ENCODE peak calls at places on chromosomes 2 and 18, in seven cellular contexts. N is lower leg skin, I is WERI-Rb-1, A is gastrocnemius medialis, L is bronchial epithelial cell, G is mammary epithelial cell, J is BE2C. P is an unnamed sample.
A peak's percentile ranks its signal among the peaks of the same experiment; 100 is the strongest.

GRCh38 chr2:36338827-36339145 is 16.8 kb upstream of the CRIM1 start:
- DNase-seq in N (no peak), I (no peak), A (no peak), L (peak; percentile 58), G (no peak), J (no peak), P (no peak)

GRCh38 chr2:173075781-173076556 is at the start of gene MAP3K20:
- DNase-seq in N (peak; percentile 79), I (peak; percentile 75), A (peak; percentile 75), L (peak; percentile 48), G (peak; percentile 65), J (peak; percentile 63), P (no peak)

GRCh38 chr2:124563415-124563814 is 538.3 kb downstream of the CNTNAP5 start:
- DNase-seq in N (no peak), I (no peak), A (no peak), L (peak; percentile 1), G (no peak), J (no peak), P (no peak)

GRCh38 chr2:99975386-99975785 is 167.0 kb downstream of the AFF3 start:
- DNase-seq in N (no peak), I (no peak), A (no peak), L (peak; percentile 87), G (peak; percentile 69), J (no peak), P (no peak)

GRCh38 chr18:36329684-36330434 is 32.3 kb downstream of the FHOD3 start:
- DNase-seq in N (no peak), I (no peak), A (no peak), L (no peak), G (no peak), J (no peak), P (no peak)

GRCh38 chr2:127577503-127577902 is 42.0 kb downstream of the MYO7B start:
- DNase-seq in N (no peak), I (no peak), A (no peak), L (no peak), G (no peak), J (no peak), P (no peak)

GRCh38 chr2:232486558-232487384 is 863 bp downstream of the ECEL1 start:
- DNase-seq in N (no peak), I (no peak), A (no peak), L (no peak), G (no peak), J (peak; percentile 8), P (no peak)

GRCh38 chr2:28164280-28164801 is 228.3 kb upstream of the FOSL2 start:
- DNase-seq in N (no peak), I (no peak), A (peak; percentile 68), L (no peak), G (no peak), J (no peak), P (peak; percentile 80)

GRCh38 chr2:58720033-58720769 is 479.1 kb upstream of the FANCL start:
- DNase-seq in N (no peak), I (no peak), A (no peak), L (no peak), G (no peak), J (no peak), P (no peak)

GRCh38 chr2:153106802-153107477 is 371.6 kb downstream of the RPRM start:
- DNase-seq in N (no peak), I (no peak), A (no peak), L (no peak), G (no peak), J (no peak), P (no peak)

GRCh38 chr2:241545523-241546473 is 12.7 kb upstream of the BOK start:
- DNase-seq in N (no peak), I (no peak), A (no peak), L (no peak), G (no peak), J (no peak), P (no peak)

GRCh38 chr2:238855299-238855698 is 7.4 kb downstream of the TWIST2 start:
- DNase-seq in N (no peak), I (no peak), A (no peak), L (no peak), G (no peak), J (no peak), P (no peak)

GRCh38 chr2:66521459-66521858 is 86.5 kb downstream of the MEIS1 start:
- DNase-seq in N (no peak), I (peak; percentile 58), A (no peak), L (no peak), G (no peak), J (no peak), P (no peak)

GRCh38 chr2:73859721-73860586 is 31.2 kb downstream of the STAMBP start:
- DNase-seq in N (no peak), I (no peak), A (no peak), L (peak; percentile 87), G (peak; percentile 87), J (no peak), P (no peak)

GRCh38 chr2:80102026-80102425 is 202.5 kb downstream of the LRRTM1 start:
- DNase-seq in N (no peak), I (no peak), A (no peak), L (peak; percentile 41), G (no peak), J (no peak), P (no peak)

GRCh38 chr2:126698991-126699390 is 43.0 kb downstream of the GYPC start:
- DNase-seq in N (no peak), I (peak; percentile 38), A (peak; percentile 57), L (no peak), G (no peak), J (no peak), P (no peak)

GRCh38 chr18:56661414-56662101 is 10.4 kb downstream of the WDR7 start:
- DNase-seq in N (no peak), I (no peak), A (no peak), L (no peak), G (no peak), J (no peak), P (no peak)

GRCh38 chr2:62478093-62478580 is 27.9 kb downstream of the TMEM17 start:
- DNase-seq in N (peak; percentile 60), I (no peak), A (no peak), L (peak; percentile 78), G (peak; percentile 16), J (no peak), P (peak; percentile 13)

GRCh38 chr18:12059334-12060181 is 34.1 kb upstream of the ANKRD62 start:
- DNase-seq in N (no peak), I (no peak), A (no peak), L (no peak), G (no peak), J (peak; percentile 40), P (peak; percentile 71)

GRCh38 chr2:220915087-220915486 is 657.0 kb downstream of the EPHA4 start:
- DNase-seq in N (no peak), I (no peak), A (no peak), L (no peak), G (peak; percentile 5), J (no peak), P (no peak)

GRCh38 chr2:11811036-11811654 is 64.7 kb downstream of the LPIN1 start:
- DNase-seq in N (no peak), I (no peak), A (no peak), L (no peak), G (no peak), J (no peak), P (peak; percentile 33)

GRCh38 chr2:28927878-28928277 is 33.4 kb downstream of the WDR43 start:
- DNase-seq in N (no peak), I (no peak), A (no peak), L (peak; percentile 94), G (peak; percentile 90), J (no peak), P (no peak)

GRCh38 chr18:41982942-41983660 is 28.1 kb downstream of the PIK3C3 start:
- DNase-seq in N (no peak), I (no peak), A (no peak), L (peak; percentile 76), G (peak; percentile 34), J (no peak), P (no peak)

DNA sequence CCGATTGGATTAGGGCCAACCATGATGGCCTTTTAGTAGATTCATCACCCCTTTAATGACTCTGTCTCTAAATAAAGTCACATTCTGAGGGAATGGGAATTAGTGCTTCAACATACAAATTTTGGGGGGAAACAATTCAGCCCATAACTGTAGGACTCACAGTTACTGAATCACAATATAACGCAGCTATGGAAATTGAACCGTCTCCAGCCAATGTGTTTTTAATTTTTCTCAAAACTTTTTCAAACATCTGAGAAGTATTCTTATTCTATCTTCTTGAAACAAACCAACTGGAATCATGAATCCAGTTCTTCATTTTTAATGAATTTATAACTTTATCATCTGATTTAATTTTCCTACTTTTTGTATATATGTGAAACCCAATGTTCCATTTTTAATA is 373.1 kb upstream of the SYT4 start:
- DNase-seq in N (no peak), I (no peak), A (no peak), L (no peak), G (no peak), J (no peak), P (no peak)
- TF ChIP-seq CTCF in N (no peak), I (no peak), A (no peak), L (no peak), G (no peak), J (no peak), P (no peak)

GRCh38 chr2:74917702-74918619 is 40.5 kb upstream of the POLE4 start:
- DNase-seq in N (no peak), I (no peak), A (no peak), L (peak; percentile 91), G (peak; percentile 91), J (no peak), P (no peak)

GRCh38 chr2:74922592-74923227 is 35.7 kb upstream of the POLE4 start:
- DNase-seq in N (no peak), I (no peak), A (no peak), L (no peak), G (no peak), J (no peak), P (no peak)

GRCh38 chr2:74916394-74916793 is 42.0 kb upstream of the POLE4 start:
- DNase-seq in N (no peak), I (no peak), A (no peak), L (no peak), G (no peak), J (no peak), P (no peak)

GRCh38 chr2:74921236-74921736 is 37.2 kb upstream of the POLE4 start:
- DNase-seq in N (no peak), I (no peak), A (no peak), L (no peak), G (no peak), J (no peak), P (no peak)

DNA sequence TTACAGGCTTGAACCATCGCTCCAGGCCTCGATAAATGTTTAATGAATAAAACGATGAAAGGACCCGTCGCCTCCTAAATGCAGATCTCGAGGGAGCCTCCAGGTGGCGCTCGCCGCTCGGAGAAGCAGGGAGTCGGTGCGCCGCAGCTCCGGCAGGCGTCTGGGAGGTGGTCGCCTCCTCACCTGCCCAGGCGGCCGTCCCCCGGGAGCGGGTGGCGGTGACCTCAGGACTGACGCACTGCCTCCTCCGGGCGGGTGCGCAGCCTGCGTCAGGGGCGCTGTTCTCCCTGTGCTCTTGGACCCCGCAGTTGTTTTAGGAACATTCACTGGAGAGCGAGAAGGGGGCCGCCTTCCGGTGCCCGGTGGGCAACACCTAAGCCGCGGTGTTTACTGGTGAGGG is 38.6 kb upstream of the POLE4 start:
- DNase-seq in N (no peak), I (peak; percentile 82), A (no peak), L (peak; percentile 21), G (peak; percentile 26), J (peak; percentile 69), P (no peak)
- H3K4me3 ChIP-seq in N (no peak overlapping the region), I (peak overlapping the region; percentile 5), A (peak overlapping the region; percentile 40), L (peak overlapping the region; percentile 11), G (peak overlapping the region; percentile 46), J (peak overlapping the region; percentile 14), P (no peak overlapping the region)

GRCh38 chr2:205763708-205764501 is 81.6 kb downstream of the NRP2 start:
- DNase-seq in N (no peak), I (no peak), A (no peak), L (peak; percentile 86), G (no peak), J (no peak), P (no peak)
- TF ChIP-seq CTCF in N (no peak), I (peak; percentile 1), A (no peak), L (peak; percentile 83), G (no peak), J (no peak), P (peak; percentile 26)

GRCh38 chr18:59902993-59903610 is 3.3 kb downstream of the PMAIP1 start:
- DNase-seq in N (no peak), I (no peak), A (no peak), L (no peak), G (no peak), J (no peak), P (no peak)
- H3K4me3 ChIP-seq in N (no peak overlapping the region), I (no peak overlapping the region), A (no peak overlapping the region), L (no peak overlapping the region), G (no peak overlapping the region), J (no peak overlapping the region), P (no peak overlapping the region)